ENCODE peak calls at places on chromosomes 5 and 9, in five cellular contexts. J is neural progenitor cell, H is PC-3, F is SK-N-MC, R is mammary epithelial cell. B is an unnamed sample.

GRCh38 chr9:129317179-129318011 is 139.3 kb upstream of the IER5L start:
- DNase-seq in J (peak), H (peak), F (no peak), R (no peak), B (no peak)

GRCh38 chr5:13739462-13739861 is 205.0 kb downstream of the DNAH5 start:
- DNase-seq in J (no peak), H (peak), F (no peak), R (peak), B (no peak)

GRCh38 chr9:125472926-125473701 is 211.5 kb downstream of the GAPVD1 start:
- DNase-seq in J (peak), H (no peak), F (no peak), R (no peak), B (peak)

GRCh38 chr9:101512116-101512515 is 21.5 kb upstream of the RNF20 start:
- DNase-seq in J (no peak), H (no peak), F (no peak), R (no peak), B (no peak)

GRCh38 chr9:5185220-5185840 is at the start of gene INSL6:
- DNase-seq in J (no peak), H (no peak), F (no peak), R (no peak), B (no peak)

GRCh38 chr9:69916950-69917349 is 96.3 kb downstream of the CFAP95 start:
- DNase-seq in J (no peak), H (peak), F (no peak), R (peak), B (no peak)

GRCh38 chr9:27303219-27303618 is 6.3 kb upstream of the EQTN start:
- DNase-seq in J (peak), H (peak), F (no peak), R (no peak), B (no peak)

GRCh38 chr5:5421149-5421960 is 1.1 kb upstream of the ICE1 start:
- DNase-seq in J (no peak), H (no peak), F (no peak), R (peak), B (peak)

GRCh38 chr5:77569409-77569808 is 69.1 kb downstream of the OTP start:
- DNase-seq in J (no peak), H (no peak), F (no peak), R (no peak), B (no peak)

GRCh38 chr9:101966706-101967105 is 228.3 kb upstream of the GRIN3A start:
- DNase-seq in J (no peak), H (no peak), F (no peak), R (no peak), B (no peak)

GRCh38 chr9:37174247-37174646 is 53.9 kb downstream of the ZCCHC7 start:
- DNase-seq in J (no peak), H (no peak), F (no peak), R (no peak), B (peak)

GRCh38 chr9:135574943-135575342 is 13.4 kb downstream of the PAEP start:
- DNase-seq in J (no peak), H (no peak), F (no peak), R (no peak), B (no peak)

GRCh38 chr9:131500939-131501541 is 1.7 kb upstream of the POMT1 start:
- DNase-seq in J (no peak), H (peak), F (no peak), R (peak), B (peak)

GRCh38 chr9:85332487-85332886 is 409.3 kb downstream of the AGTPBP1 start:
- DNase-seq in J (peak), H (peak), F (no peak), R (no peak), B (no peak)

GRCh38 chr5:142175461-142176142 is 67.0 kb downstream of the NDFIP1 start:
- DNase-seq in J (no peak), H (no peak), F (no peak), R (no peak), B (no peak)

GRCh38 chr5:150147580-150148407 is 7.9 kb downstream of the PDGFRB start:
- DNase-seq in J (no peak), H (no peak), F (no peak), R (no peak), B (no peak)

GRCh38 chr5:180486636-180487149 is 7.5 kb upstream of the CNOT6 start:
- DNase-seq in J (no peak), H (no peak), F (no peak), R (peak), B (no peak)

GRCh38 chr9:98378206-98379193 is 123.1 kb upstream of the TBC1D2 start:
- DNase-seq in J (no peak), H (no peak), F (no peak), R (no peak), B (peak)

GRCh38 chr9:127667906-127668305 is 38.9 kb upstream of the CFAP157 start:
- DNase-seq in J (no peak), H (no peak), F (no peak), R (no peak), B (no peak)

GRCh38 chr5:178780581-178781498 is 50.4 kb upstream of the ZNF354A start:
- DNase-seq in J (no peak), H (no peak), F (no peak), R (no peak), B (no peak)

GRCh38 chr5:92552206-92553160 is 1028.5 kb downstream of the NR2F1-AS1 start:
- DNase-seq in J (no peak), H (peak), F (peak), R (peak), B (peak)

GRCh38 chr9:96618209-96619108 is 1.2 kb downstream of the CDC14B start:
- DNase-seq in J (peak), H (peak), F (no peak), R (peak), B (no peak)

GRCh38 chr5:133287500-133287899 is 235.7 kb downstream of the HSPA4 start:
- DNase-seq in J (peak), H (peak), F (no peak), R (no peak), B (peak)

GRCh38 chr9:2180704-2181103 is 165.6 kb downstream of the SMARCA2 start:
- DNase-seq in J (no peak), H (no peak), F (no peak), R (no peak), B (peak)

GRCh38 chr5:390571-391491 is 52.1 kb upstream of the EXOC3 start:
- DNase-seq in J (no peak), H (peak), F (no peak), R (no peak), B (no peak)

GRCh38 chr5:151671979-151672378 is 14.7 kb downstream of the SPARC start:
- DNase-seq in J (no peak), H (no peak), F (no peak), R (peak), B (peak)

GRCh38 chr5:6680922-6681321 is 32.3 kb upstream of the TENT4A start:
- DNase-seq in J (no peak), H (no peak), F (no peak), R (no peak), B (no peak)

GRCh38 chr9:97076238-97076637 is 37.3 kb upstream of the CTSV start:
- DNase-seq in J (no peak), H (no peak), F (no peak), R (no peak), B (no peak)

GRCh38 chr9:111959468-111959941 is 62.9 kb downstream of the UGCG start:
- DNase-seq in J (no peak), H (peak), F (no peak), R (peak), B (peak)

GRCh38 chr5:2502970-2503594 is 248.4 kb downstream of the IRX2 start:
- DNase-seq in J (no peak), H (no peak), F (no peak), R (no peak), B (no peak)

GRCh38 chr5:173697931-173698579 is 81.6 kb upstream of the BOD1 start:
- DNase-seq in J (no peak), H (no peak), F (no peak), R (no peak), B (no peak)

GRCh38 chr5:149853019-149853648 is 91.5 kb downstream of the PDE6A start:
- DNase-seq in J (peak), H (peak), F (no peak), R (peak), B (peak)

GRCh38 chr5:111779260-111780254 is 22.6 kb upstream of the NREP start:
- DNase-seq in J (no peak), H (peak), F (no peak), R (no peak), B (peak)

GRCh38 chr5:140966293-140967225 is at the start of gene PCDHAC2:
- DNase-seq in J (peak), H (peak), F (no peak), R (peak), B (peak)

DNA sequence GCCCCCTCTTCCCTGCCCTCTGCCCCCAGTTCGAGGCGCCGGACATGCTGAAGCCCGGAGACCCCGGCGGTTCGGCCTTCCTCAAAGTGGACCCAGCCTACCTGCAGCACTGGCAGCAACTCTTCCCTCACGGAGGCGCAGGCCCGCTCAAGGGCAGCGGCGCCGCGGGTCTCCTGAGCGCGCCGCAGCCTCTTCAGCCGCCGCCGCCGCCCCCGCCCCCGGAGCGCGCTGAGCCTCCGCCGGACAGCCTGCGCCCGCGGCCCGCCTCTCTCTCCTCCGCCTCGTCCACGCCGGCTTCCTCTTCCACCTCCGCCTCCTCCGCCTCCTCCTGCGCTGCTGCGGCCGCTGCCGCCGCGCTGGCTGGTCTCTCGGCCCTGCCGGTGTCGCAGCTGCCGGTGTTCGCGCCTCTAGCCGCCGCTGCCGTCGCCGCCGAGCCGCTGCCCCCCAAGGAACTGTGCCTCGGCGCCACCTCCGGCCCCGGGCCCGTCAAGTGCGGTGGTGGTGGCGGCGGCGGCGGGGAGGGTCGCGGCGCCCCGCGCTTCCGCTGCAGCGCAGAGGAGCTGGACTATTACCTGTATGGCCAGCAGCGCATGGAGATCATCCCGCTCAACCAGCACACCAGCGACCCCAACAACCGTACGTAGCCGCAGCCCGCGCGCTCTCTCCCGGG is 1.1 kb downstream of the PRDM6 start:
- DNase-seq in J (peak), H (no peak), F (no peak), R (no peak), B (no peak)
- TF ChIP-seq EZH2 in J (no peak), H (peak), F (peak), R (no peak), B (peak)

GRCh38 chr5:65790371-65791163 is 68.6 kb downstream of the NLN start:
- DNase-seq in J (no peak), H (no peak), F (no peak), R (peak), B (no peak)
- H3K27ac ChIP-seq in J (no peak), H (no peak), F (no peak), R (no peak), B (no peak)

GRCh38 chr5:135033026-135033861 is 784 bp downstream of the PITX1 start:
- DNase-seq in J (peak), H (peak), F (no peak), R (peak), B (no peak)
- TF ChIP-seq EZH2 in J (peak), H (no peak), F (no peak), R (no peak), B (peak)

GRCh38 chr9:105290401-105290800 is 46.0 kb downstream of the SLC44A1 start:
- DNase-seq in J (no peak), H (peak), F (no peak), R (peak), B (peak)

GRCh38 chr9:105291422-105291859 is 47.0 kb downstream of the SLC44A1 start:
- DNase-seq in J (no peak), H (no peak), F (no peak), R (no peak), B (no peak)

GRCh38 chr9:105295151-105295550 is 50.7 kb downstream of the SLC44A1 start:
- DNase-seq in J (no peak), H (no peak), F (peak), R (no peak), B (no peak)

GRCh38 chr9:105293408-105293807 is 49.0 kb downstream of the SLC44A1 start:
- DNase-seq in J (no peak), H (no peak), F (no peak), R (no peak), B (no peak)

DNA sequence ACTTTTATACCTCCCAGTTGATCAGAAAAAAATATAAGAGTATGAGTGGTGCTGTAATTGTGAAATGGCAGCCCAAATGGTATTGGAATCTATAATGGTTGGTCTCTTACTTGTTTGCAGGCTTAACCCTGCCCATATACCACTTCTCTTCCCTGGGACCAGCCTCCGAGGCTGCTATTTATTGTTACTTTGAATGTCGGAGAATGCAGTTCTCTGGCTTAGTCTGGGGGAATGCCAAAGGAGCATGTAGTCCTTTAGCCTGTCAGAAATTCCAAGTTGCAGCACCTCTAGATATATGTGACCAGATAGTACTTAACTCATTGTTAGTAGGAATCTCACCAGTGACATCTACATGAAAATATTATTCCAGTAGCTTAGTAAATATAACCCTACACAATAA is 47.5 kb downstream of the SLC44A1 start:
- DNase-seq in J (peak), H (no peak), F (no peak), R (no peak), B (no peak)
- H3K27ac ChIP-seq in J (no peak), H (no peak), F (no peak), R (no peak), B (no peak)

GRCh38 chr9:124011460-124012301 is at the start of gene LHX2:
- DNase-seq in J (peak), H (peak), F (no peak), R (peak), B (peak)

GRCh38 chr9:124014355-124015026 is 2.9 kb downstream of the LHX2 start:
- DNase-seq in J (no peak), H (no peak), F (no peak), R (no peak), B (no peak)

GRCh38 chr9:124010665-124011321 is 775 bp upstream of the LHX2 start:
- DNase-seq in J (peak), H (peak), F (no peak), R (no peak), B (no peak)

GRCh38 chr9:124013263-124014211 is 2.0 kb downstream of the LHX2 start:
- DNase-seq in J (peak), H (no peak), F (no peak), R (no peak), B (no peak)

DNA sequence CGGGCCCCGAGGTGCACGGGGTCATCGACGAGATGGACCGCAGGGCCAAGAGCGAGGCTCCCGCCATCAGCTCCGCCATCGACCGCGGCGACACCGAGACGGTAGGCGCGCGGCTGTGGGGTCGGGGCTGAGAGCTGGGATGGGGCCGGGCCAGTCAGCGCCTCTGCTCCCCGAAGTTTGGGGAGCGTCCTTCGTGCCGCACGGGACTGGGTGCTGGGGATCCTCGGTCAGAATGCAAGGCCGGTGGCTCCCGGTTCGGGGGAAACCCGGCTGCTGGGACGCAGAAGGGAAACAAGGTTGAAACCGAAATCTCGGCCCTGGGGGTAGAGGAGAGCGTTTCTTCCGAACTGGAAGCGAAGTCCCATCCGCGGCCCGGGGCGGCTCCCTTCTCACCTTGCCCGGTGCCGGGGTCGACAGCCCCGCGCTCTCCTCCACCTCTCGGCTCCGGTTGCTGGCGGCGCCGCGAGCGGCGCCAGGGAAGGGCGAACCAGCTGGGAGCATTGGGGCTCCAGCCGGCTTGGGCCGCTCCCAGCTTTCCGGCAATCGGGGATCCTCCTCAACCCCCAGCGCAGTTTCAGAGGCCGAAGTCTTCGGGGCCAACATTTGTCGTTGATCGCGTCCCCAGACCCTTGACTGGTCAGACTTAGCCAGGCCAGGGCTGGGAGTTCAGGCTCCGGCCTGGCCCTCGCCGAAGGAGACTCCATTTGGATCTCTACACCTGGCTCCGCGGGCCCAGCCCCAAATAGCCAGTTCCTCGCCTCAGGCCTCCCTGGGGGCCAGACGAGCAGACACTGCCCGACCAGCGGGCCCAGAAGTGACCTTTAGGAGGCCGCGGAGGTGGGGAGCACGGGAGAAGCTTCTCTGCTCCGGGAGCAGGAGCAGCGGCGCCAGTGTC is 1.0 kb downstream of the LHX2 start:
- DNase-seq in J (peak), H (no peak), F (no peak), R (no peak), B (no peak)
- TF ChIP-seq EZH2 in J (peak), H (no peak), F (no peak), R (no peak), B (peak)

GRCh38 chr5:120683580-120683979 is 219.5 kb downstream of the PRR16 start:
- DNase-seq in J (no peak), H (no peak), F (no peak), R (no peak), B (peak)
- H3K27ac ChIP-seq in J (no peak), H (peak), F (no peak), R (no peak), B (no peak)

GRCh38 chr5:137498736-137499505 is at the start of gene SPOCK1:
- DNase-seq in J (peak), H (peak), F (no peak), R (peak), B (peak)
- TF ChIP-seq EZH2 in J (peak), H (no peak), F (no peak), R (no peak), B (no peak)

GRCh38 chr5:60487466-60487865 is 212.5 kb downstream of the DEPDC1B start:
- DNase-seq in J (no peak), H (peak), F (no peak), R (peak), B (peak)
- H3K27ac ChIP-seq in J (no peak), H (no peak), F (peak), R (peak), B (no peak)

GRCh38 chr9:136685792-136686533 is 1.3 kb downstream of the AGPAT2 start:
- DNase-seq in J (no peak), H (no peak), F (no peak), R (no peak), B (no peak)

GRCh38 chr9:136687721-136688223 is 515 bp upstream of the AGPAT2 start:
- DNase-seq in J (no peak), H (peak), F (no peak), R (no peak), B (no peak)

GRCh38 chr9:136688274-136689107 is 1.2 kb upstream of the AGPAT2 start:
- DNase-seq in J (no peak), H (no peak), F (no peak), R (no peak), B (no peak)

GRCh38 chr9:136686534-136686793 is 793 bp downstream of the AGPAT2 start:
- DNase-seq in J (no peak), H (no peak), F (no peak), R (no peak), B (no peak)

DNA sequence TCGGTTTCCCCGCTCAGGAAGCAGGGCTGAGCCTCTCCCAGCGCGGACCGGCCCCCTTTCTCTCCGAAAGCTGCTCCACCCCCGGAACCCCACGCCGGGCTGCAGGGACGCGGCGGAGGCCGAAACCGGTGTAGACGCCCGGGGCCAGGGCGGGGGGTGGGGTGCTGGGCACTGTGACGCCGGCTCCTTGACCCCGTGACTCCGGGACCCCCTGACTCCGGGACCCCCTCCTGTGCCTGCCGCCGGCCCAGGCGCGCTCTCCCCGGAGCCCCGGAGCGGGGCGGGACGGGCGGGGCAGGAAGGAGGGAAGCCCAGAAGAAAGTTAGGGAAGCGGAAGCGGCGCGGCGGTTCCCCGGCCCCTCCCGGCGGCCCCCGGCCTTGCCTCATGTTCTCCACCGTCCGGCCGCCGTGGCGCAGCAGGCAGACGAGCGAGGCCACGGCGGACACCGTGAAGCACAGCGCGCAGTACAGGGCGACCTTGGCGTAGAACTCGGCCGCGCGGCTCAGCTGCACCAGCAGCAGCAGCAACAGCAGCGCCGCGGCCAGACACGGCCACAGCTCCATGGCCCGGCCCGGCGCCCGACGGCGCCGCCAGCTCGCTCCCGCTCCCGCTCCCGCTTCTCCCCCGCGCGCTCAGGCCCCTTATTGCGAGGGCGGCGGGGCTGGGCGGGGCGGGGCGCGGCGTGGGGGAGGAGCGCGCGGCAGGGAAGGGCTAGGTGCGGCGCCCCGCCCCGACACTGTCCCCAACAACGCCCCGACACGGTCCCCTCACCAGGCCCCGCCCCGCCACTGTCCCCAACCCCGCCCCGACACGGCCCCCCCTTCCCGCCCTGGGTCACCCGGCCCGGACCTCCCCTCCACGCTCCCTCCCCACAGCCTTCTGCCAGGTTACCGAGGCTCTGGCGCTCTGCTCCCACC is at the start of gene AGPAT2:
- DNase-seq in J (peak), H (peak), F (no peak), R (peak), B (peak)
- TF ChIP-seq EZH2 in J (peak), H (no peak), F (no peak), R (no peak), B (no peak)

B was measured in astrocyte.